ENCODE peak calls at places on chromosomes 1 and 21, in nine cellular contexts. One of them, this sample, is unnamed. For H3K27me3, the result is how much of the 10 kb centered on the place peaks cover.

GRCh38 chr1:77465922-77466321 is 184.1 kb downstream of the AK5 start:
- DNase-seq in vagina: no peak
- DNase-seq in left ventricle myocardium inferior: no peak
- DNase-seq in heart left ventricle: no peak
- DNase-seq in upper lobe of right lung: no peak
- DNase-seq in GM23338: no peak
- DNase-seq in lung: no peak
- DNase-seq in A673: no peak
- DNase-seq in body of pancreas: no peak
- DNase-seq in this sample: no peak

GRCh38 chr21:19607983-19608668 is 1204.5 kb upstream of the TMPRSS15 start:
- DNase-seq in vagina: no peak
- DNase-seq in left ventricle myocardium inferior: no peak
- DNase-seq in heart left ventricle: no peak
- DNase-seq in upper lobe of right lung: no peak
- DNase-seq in GM23338: peak
- DNase-seq in lung: no peak
- DNase-seq in A673: no peak
- DNase-seq in body of pancreas: peak
- DNase-seq in this sample: peak

GRCh38 chr21:42381347-42381984 is 14.4 kb downstream of the TMPRSS3 start:
- DNase-seq in vagina: no peak
- DNase-seq in left ventricle myocardium inferior: no peak
- DNase-seq in heart left ventricle: no peak
- DNase-seq in upper lobe of right lung: no peak
- DNase-seq in GM23338: peak
- DNase-seq in lung: no peak
- DNase-seq in A673: peak
- DNase-seq in body of pancreas: peak
- DNase-seq in this sample: peak

GRCh38 chr1:154874465-154874864 is 4.4 kb upstream of the KCNN3 start:
- DNase-seq in vagina: no peak
- DNase-seq in left ventricle myocardium inferior: no peak
- DNase-seq in heart left ventricle: no peak
- DNase-seq in upper lobe of right lung: no peak
- DNase-seq in GM23338: no peak
- DNase-seq in lung: no peak
- DNase-seq in A673: no peak
- DNase-seq in body of pancreas: no peak
- DNase-seq in this sample: no peak

GRCh38 chr21:33402011-33402979 is 918 bp upstream of the IFNGR2 start:
- DNase-seq in vagina: peak
- DNase-seq in left ventricle myocardium inferior: peak
- DNase-seq in heart left ventricle: peak
- DNase-seq in upper lobe of right lung: peak
- DNase-seq in GM23338: peak
- DNase-seq in lung: peak
- DNase-seq in A673: peak
- DNase-seq in body of pancreas: peak
- DNase-seq in this sample: no peak

GRCh38 chr1:164823486-164824279 is 264.7 kb downstream of the PBX1 start:
- DNase-seq in vagina: no peak
- DNase-seq in left ventricle myocardium inferior: no peak
- DNase-seq in heart left ventricle: peak
- DNase-seq in upper lobe of right lung: no peak
- DNase-seq in GM23338: no peak
- DNase-seq in lung: no peak
- DNase-seq in A673: no peak
- DNase-seq in body of pancreas: peak
- DNase-seq in this sample: no peak

GRCh38 chr1:96962807-96963206 is 241.2 kb downstream of the PTBP2 start:
- DNase-seq in vagina: no peak
- DNase-seq in left ventricle myocardium inferior: no peak
- DNase-seq in heart left ventricle: no peak
- DNase-seq in upper lobe of right lung: no peak
- DNase-seq in GM23338: no peak
- DNase-seq in lung: no peak
- DNase-seq in A673: no peak
- DNase-seq in body of pancreas: peak
- DNase-seq in this sample: no peak

GRCh38 chr1:228968841-228969606 is 233.7 kb downstream of the RHOU start:
- DNase-seq in vagina: peak
- DNase-seq in left ventricle myocardium inferior: no peak
- DNase-seq in heart left ventricle: no peak
- DNase-seq in upper lobe of right lung: no peak
- DNase-seq in GM23338: peak
- DNase-seq in lung: no peak
- DNase-seq in A673: no peak
- DNase-seq in body of pancreas: peak
- DNase-seq in this sample: no peak

GRCh38 chr1:114342376-114342775 is 168.6 kb downstream of the TRIM33 start:
- DNase-seq in vagina: peak
- DNase-seq in left ventricle myocardium inferior: no peak
- DNase-seq in heart left ventricle: no peak
- DNase-seq in upper lobe of right lung: no peak
- DNase-seq in GM23338: no peak
- DNase-seq in lung: no peak
- DNase-seq in A673: no peak
- DNase-seq in body of pancreas: no peak
- DNase-seq in this sample: no peak

GRCh38 chr1:116878804-116879477 is 30.8 kb upstream of the PTGFRN start:
- DNase-seq in vagina: no peak
- DNase-seq in left ventricle myocardium inferior: peak
- DNase-seq in heart left ventricle: peak
- DNase-seq in upper lobe of right lung: no peak
- DNase-seq in GM23338: peak
- DNase-seq in lung: no peak
- DNase-seq in A673: peak
- DNase-seq in body of pancreas: no peak
- DNase-seq in this sample: peak

GRCh38 chr21:9839011-9839661 is 682.2 kb upstream of the TPTE start:
- DNase-seq in vagina: no peak
- DNase-seq in left ventricle myocardium inferior: peak
- DNase-seq in heart left ventricle: no peak
- DNase-seq in upper lobe of right lung: peak
- DNase-seq in GM23338: no peak
- DNase-seq in lung: no peak
- DNase-seq in A673: no peak
- DNase-seq in body of pancreas: no peak
- DNase-seq in this sample: no peak

GRCh38 chr1:98101364-98101763 is 180.5 kb upstream of the DPYD start:
- DNase-seq in vagina: no peak
- DNase-seq in left ventricle myocardium inferior: no peak
- DNase-seq in heart left ventricle: no peak
- DNase-seq in upper lobe of right lung: no peak
- DNase-seq in GM23338: no peak
- DNase-seq in lung: no peak
- DNase-seq in A673: no peak
- DNase-seq in body of pancreas: no peak
- DNase-seq in this sample: no peak

GRCh38 chr1:217311766-217312165 is 319.1 kb downstream of the GPATCH2 start:
- DNase-seq in vagina: no peak
- DNase-seq in left ventricle myocardium inferior: no peak
- DNase-seq in heart left ventricle: no peak
- DNase-seq in upper lobe of right lung: no peak
- DNase-seq in GM23338: peak
- DNase-seq in lung: no peak
- DNase-seq in A673: peak
- DNase-seq in body of pancreas: no peak
- DNase-seq in this sample: peak
- TF ChIP-seq CTCF in vagina: no peak
- TF ChIP-seq CTCF in left ventricle myocardium inferior: peak
- TF ChIP-seq CTCF in heart left ventricle: no peak
- TF ChIP-seq CTCF in upper lobe of right lung: no peak
- TF ChIP-seq CTCF in GM23338: peak
- TF ChIP-seq CTCF in lung: no peak
- TF ChIP-seq CTCF in A673: peak
- TF ChIP-seq CTCF in body of pancreas: peak
- TF ChIP-seq CTCF in this sample: peak

GRCh38 chr1:234355782-234356510 is 17.3 kb upstream of the COA6 start:
- DNase-seq in vagina: no peak
- DNase-seq in left ventricle myocardium inferior: no peak
- DNase-seq in heart left ventricle: no peak
- DNase-seq in upper lobe of right lung: no peak
- DNase-seq in GM23338: no peak
- DNase-seq in lung: no peak
- DNase-seq in A673: no peak
- DNase-seq in body of pancreas: no peak
- DNase-seq in this sample: no peak
- H3K4me3 ChIP-seq in vagina: no peak
- H3K4me3 ChIP-seq in left ventricle myocardium inferior: peak
- H3K4me3 ChIP-seq in heart left ventricle: no peak
- H3K4me3 ChIP-seq in upper lobe of right lung: peak
- H3K4me3 ChIP-seq in GM23338: no peak
- H3K4me3 ChIP-seq in lung: no peak
- H3K4me3 ChIP-seq in A673: no peak
- H3K4me3 ChIP-seq in body of pancreas: no peak
- H3K4me3 ChIP-seq in this sample: peak

GRCh38 chr1:201543871-201544521 is 5.1 kb downstream of the NAV1 start:
- DNase-seq in vagina: no peak
- DNase-seq in left ventricle myocardium inferior: no peak
- DNase-seq in heart left ventricle: no peak
- DNase-seq in upper lobe of right lung: no peak
- DNase-seq in GM23338: no peak
- DNase-seq in lung: no peak
- DNase-seq in A673: no peak
- DNase-seq in body of pancreas: no peak
- DNase-seq in this sample: no peak

GRCh38 chr1:201542166-201543045 is 3.5 kb downstream of the NAV1 start:
- DNase-seq in vagina: no peak
- DNase-seq in left ventricle myocardium inferior: peak
- DNase-seq in heart left ventricle: peak
- DNase-seq in upper lobe of right lung: no peak
- DNase-seq in GM23338: no peak
- DNase-seq in lung: no peak
- DNase-seq in A673: peak
- DNase-seq in body of pancreas: no peak
- DNase-seq in this sample: no peak

GRCh38 chr1:201544710-201545109 is 5.8 kb downstream of the NAV1 start:
- DNase-seq in vagina: no peak
- DNase-seq in left ventricle myocardium inferior: no peak
- DNase-seq in heart left ventricle: no peak
- DNase-seq in upper lobe of right lung: no peak
- DNase-seq in GM23338: no peak
- DNase-seq in lung: no peak
- DNase-seq in A673: no peak
- DNase-seq in body of pancreas: no peak
- DNase-seq in this sample: no peak

GRCh38 chr1:201540846-201541735 is 2.2 kb downstream of the NAV1 start:
- DNase-seq in vagina: no peak
- DNase-seq in left ventricle myocardium inferior: no peak
- DNase-seq in heart left ventricle: no peak
- DNase-seq in upper lobe of right lung: no peak
- DNase-seq in GM23338: no peak
- DNase-seq in lung: no peak
- DNase-seq in A673: no peak
- DNase-seq in body of pancreas: no peak
- DNase-seq in this sample: no peak

DNA sequence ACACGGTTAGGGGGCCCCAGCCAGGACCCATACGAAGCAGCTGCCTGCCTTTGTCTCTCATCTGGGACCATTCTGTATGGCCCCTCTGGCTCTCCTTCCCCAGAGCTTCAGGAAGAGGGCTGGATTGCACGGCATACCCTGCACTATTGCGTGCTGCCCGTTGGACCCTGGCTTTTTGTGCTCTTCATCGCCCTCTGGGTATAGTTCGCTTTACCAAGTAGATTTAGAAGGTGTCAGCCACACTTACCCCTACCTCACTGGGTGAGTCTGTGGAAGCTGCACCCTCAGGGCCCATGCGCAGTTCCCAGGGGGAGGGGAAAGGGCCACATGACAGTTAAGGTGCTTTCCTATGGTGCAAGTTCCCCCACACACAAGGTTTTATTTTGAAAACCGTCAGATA is 7.2 kb downstream of the NAV1 start:
- DNase-seq in vagina: no peak
- DNase-seq in left ventricle myocardium inferior: no peak
- DNase-seq in heart left ventricle: no peak
- DNase-seq in upper lobe of right lung: no peak
- DNase-seq in GM23338: peak
- DNase-seq in lung: no peak
- DNase-seq in A673: peak
- DNase-seq in body of pancreas: no peak
- DNase-seq in this sample: peak
- H3K27me3 ChIP-seq in vagina: under half
- H3K27me3 ChIP-seq in left ventricle myocardium inferior: under half
- H3K27me3 ChIP-seq in heart left ventricle: under half
- H3K27me3 ChIP-seq in upper lobe of right lung: under half
- H3K27me3 ChIP-seq in GM23338: under half
- H3K27me3 ChIP-seq in lung: under half
- H3K27me3 ChIP-seq in A673: under half
- H3K27me3 ChIP-seq in body of pancreas: under half
- H3K27me3 ChIP-seq in this sample: under half

GRCh38 chr1:110310300-110310699 is 28.9 kb upstream of the RBM15 start:
- DNase-seq in vagina: no peak
- DNase-seq in left ventricle myocardium inferior: peak
- DNase-seq in heart left ventricle: peak
- DNase-seq in upper lobe of right lung: no peak
- DNase-seq in GM23338: no peak
- DNase-seq in lung: no peak
- DNase-seq in A673: no peak
- DNase-seq in body of pancreas: no peak
- DNase-seq in this sample: no peak

GRCh38 chr1:110309139-110309538 is 30.0 kb upstream of the RBM15 start:
- DNase-seq in vagina: no peak
- DNase-seq in left ventricle myocardium inferior: no peak
- DNase-seq in heart left ventricle: no peak
- DNase-seq in upper lobe of right lung: no peak
- DNase-seq in GM23338: no peak
- DNase-seq in lung: no peak
- DNase-seq in A673: no peak
- DNase-seq in body of pancreas: peak
- DNase-seq in this sample: peak

GRCh38 chr1:110308247-110308646 is 30.9 kb upstream of the RBM15 start:
- DNase-seq in vagina: no peak
- DNase-seq in left ventricle myocardium inferior: no peak
- DNase-seq in heart left ventricle: no peak
- DNase-seq in upper lobe of right lung: no peak
- DNase-seq in GM23338: no peak
- DNase-seq in lung: no peak
- DNase-seq in A673: no peak
- DNase-seq in body of pancreas: peak
- DNase-seq in this sample: no peak

GRCh38 chr1:110307239-110307974 is 31.8 kb upstream of the RBM15 start:
- DNase-seq in vagina: no peak
- DNase-seq in left ventricle myocardium inferior: no peak
- DNase-seq in heart left ventricle: no peak
- DNase-seq in upper lobe of right lung: no peak
- DNase-seq in GM23338: no peak
- DNase-seq in lung: no peak
- DNase-seq in A673: no peak
- DNase-seq in body of pancreas: no peak
- DNase-seq in this sample: no peak

DNA sequence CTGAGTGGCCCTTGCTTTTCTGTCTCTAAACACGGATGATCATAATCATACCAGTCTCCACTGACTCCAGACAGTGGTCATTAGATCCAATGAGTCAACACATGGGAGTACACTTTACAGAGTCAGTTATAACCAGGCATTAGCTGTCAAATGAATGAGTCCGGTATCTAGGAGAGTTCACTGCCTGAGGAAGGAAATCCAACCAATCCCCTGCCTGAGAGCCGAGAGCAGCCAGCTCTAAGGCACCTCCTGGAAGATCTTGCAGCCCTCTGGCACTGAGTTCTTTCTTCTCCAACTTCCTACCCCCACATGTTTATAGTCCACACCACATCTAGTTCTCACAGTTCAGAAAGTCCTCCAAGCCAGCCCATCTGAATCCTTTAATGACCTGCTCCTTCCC is 29.4 kb upstream of the RBM15 start:
- DNase-seq in vagina: no peak
- DNase-seq in left ventricle myocardium inferior: no peak
- DNase-seq in heart left ventricle: no peak
- DNase-seq in upper lobe of right lung: no peak
- DNase-seq in GM23338: no peak
- DNase-seq in lung: no peak
- DNase-seq in A673: no peak
- DNase-seq in body of pancreas: no peak
- DNase-seq in this sample: peak
- TF ChIP-seq CTCF in vagina: no peak
- TF ChIP-seq CTCF in left ventricle myocardium inferior: no peak
- TF ChIP-seq CTCF in heart left ventricle: no peak
- TF ChIP-seq CTCF in upper lobe of right lung: no peak
- TF ChIP-seq CTCF in GM23338: no peak
- TF ChIP-seq CTCF in lung: no peak
- TF ChIP-seq CTCF in A673: no peak
- TF ChIP-seq CTCF in body of pancreas: no peak
- TF ChIP-seq CTCF in this sample: no peak